ENCODE peak calls at places on chromosomes 12 and 14, in five cellular contexts. W is A549, S is colonic mucosa, B is neural crest cell, F is fibroblast of pulmonary artery. I is an unnamed sample.

GRCh38 chr12:103848132-103848531 is 7.1 kb upstream of the NT5DC3 start:
- DNase-seq in W (peak), F (no peak), S (no peak), B (no peak), I (no peak)

GRCh38 chr14:106228541-106229158 is 702.3 kb downstream of the TMEM121 start:
- DNase-seq in F (no peak), B (no peak), S (no peak), W (no peak), I (no peak)

GRCh38 chr14:53399057-53399456 is 245.9 kb upstream of the DDHD1 start:
- DNase-seq in W (peak), F (peak), S (no peak), B (peak), I (peak)

GRCh38 chr14:24315807-24316596 is 4.7 kb downstream of the LTB4R start:
- DNase-seq in W (no peak), B (no peak), F (no peak), S (peak), I (no peak)

GRCh38 chr14:77053046-77053841 is 24.7 kb upstream of the IRF2BPL start:
- DNase-seq in W (peak), B (peak), F (peak), S (peak), I (peak)

GRCh38 chr14:91031668-91032067 is 28.8 kb downstream of the RPS6KA5 start:
- DNase-seq in S (no peak), F (no peak), W (no peak), B (no peak), I (no peak)

GRCh38 chr14:54715244-54715643 is 148.3 kb downstream of the SAMD4A start:
- DNase-seq in F (peak), B (no peak), W (no peak), S (no peak), I (no peak)

GRCh38 chr14:69321601-69322330 is 61.8 kb downstream of the GALNT16 start:
- DNase-seq in B (no peak), S (no peak), F (peak), W (no peak), I (no peak)

GRCh38 chr14:37709419-37710195 is 114.2 kb downstream of the TTC6 start:
- DNase-seq in W (peak), S (no peak), B (no peak), F (peak), I (peak)

DNA sequence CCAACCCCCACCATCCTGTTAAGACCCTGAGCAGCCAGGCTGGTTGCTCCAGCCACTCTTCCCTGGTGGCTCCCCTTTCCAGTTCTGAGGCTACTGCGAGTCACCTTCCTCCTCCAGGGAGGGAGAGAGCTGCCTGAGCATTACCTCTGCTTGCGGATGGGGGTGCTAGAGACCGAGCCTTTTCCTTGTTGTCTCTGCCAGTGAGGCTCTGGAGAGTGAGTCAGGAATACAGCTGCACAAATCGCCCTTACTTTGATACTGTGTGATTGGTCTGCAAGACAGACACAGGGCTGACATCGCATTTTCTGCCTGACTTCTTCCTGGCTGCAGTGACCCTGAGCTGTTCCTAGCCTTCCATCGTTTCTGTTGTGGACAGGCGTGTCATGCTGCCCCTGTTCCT is 94.3 kb downstream of the SLC25A47 start:
- DNase-seq in B (peak), S (peak), W (peak), F (peak), I (peak)
- TF ChIP-seq CTCF in B (peak), S (peak), W (peak), F (peak), I (peak)

GRCh38 chr12:106224392-106224706 is 23.5 kb downstream of the CKAP4 start:
- DNase-seq in W (no peak), F (no peak), B (no peak), S (no peak), I (no peak)
- TF ChIP-seq CTCF in W (no peak), F (no peak), B (no peak), S (no peak), I (no peak)

GRCh38 chr14:89276424-89276975 is 140.5 kb downstream of the FOXN3 start:
- DNase-seq in W (no peak), B (no peak), S (no peak), F (no peak), I (peak)

GRCh38 chr14:89280612-89281011 is 136.4 kb downstream of the FOXN3 start:
- DNase-seq in B (no peak), W (no peak), F (no peak), S (no peak), I (no peak)

GRCh38 chr14:89282191-89282590 is 134.8 kb downstream of the FOXN3 start:
- DNase-seq in B (no peak), F (no peak), W (no peak), S (no peak), I (no peak)

GRCh38 chr14:89277229-89277628 is 139.8 kb downstream of the FOXN3 start:
- DNase-seq in S (no peak), B (no peak), W (no peak), F (no peak), I (no peak)

GRCh38 chr14:89279649-89280232 is 137.3 kb downstream of the FOXN3 start:
- DNase-seq in F (no peak), W (no peak), B (no peak), S (no peak), I (no peak)
- TF ChIP-seq CTCF in F (no peak), W (no peak), B (no peak), S (no peak), I (no peak)

GRCh38 chr12:57268264-57268663 is 17.3 kb upstream of the STAC3 start:
- DNase-seq in F (no peak), B (no peak), S (no peak), W (peak), I (peak)

GRCh38 chr12:57273516-57273915 is 22.5 kb upstream of the STAC3 start:
- DNase-seq in S (no peak), W (no peak), F (no peak), B (no peak), I (no peak)

GRCh38 chr12:57266681-57267080 is 15.7 kb upstream of the STAC3 start:
- DNase-seq in B (no peak), F (no peak), S (no peak), W (no peak), I (no peak)

GRCh38 chr12:57272337-57273151 is 21.6 kb upstream of the STAC3 start:
- DNase-seq in S (no peak), B (no peak), W (no peak), F (peak), I (peak)

DNA sequence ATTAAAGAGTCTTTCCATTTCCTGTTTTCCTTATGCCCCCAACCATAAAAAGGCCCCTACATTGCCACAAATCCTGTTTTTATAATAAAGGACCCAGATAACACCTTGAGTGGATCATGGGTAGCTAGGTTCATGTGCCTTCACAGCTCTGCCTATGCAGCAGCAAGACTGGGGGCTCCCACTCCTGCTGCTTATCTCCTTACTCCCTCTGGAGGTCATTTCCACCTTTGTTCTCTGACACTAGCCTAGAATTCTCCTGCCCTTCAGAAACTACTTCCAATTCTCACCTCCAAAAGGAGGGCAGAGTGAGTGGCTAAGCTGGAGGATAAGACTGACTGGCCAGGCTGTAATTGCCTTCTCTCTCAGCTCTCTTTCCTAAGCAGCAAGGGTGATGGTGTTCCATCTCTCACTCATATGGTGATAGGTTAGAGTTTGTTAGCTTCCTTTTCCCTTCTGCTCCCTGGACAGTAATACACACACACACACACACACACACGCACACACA is 20.0 kb upstream of the STAC3 start:
- DNase-seq in W (peak), S (no peak), B (no peak), F (no peak), I (no peak)
- TF ChIP-seq CTCF in W (no peak), S (no peak), B (no peak), F (no peak), I (peak)

GRCh38 chr12:126369487-126370463 is 1304.5 kb downstream of the AACS start:
- DNase-seq in F (peak), S (no peak), B (no peak), W (no peak), I (peak)
- TF ChIP-seq CTCF in F (peak), S (no peak), B (no peak), W (no peak), I (peak)

DNA sequence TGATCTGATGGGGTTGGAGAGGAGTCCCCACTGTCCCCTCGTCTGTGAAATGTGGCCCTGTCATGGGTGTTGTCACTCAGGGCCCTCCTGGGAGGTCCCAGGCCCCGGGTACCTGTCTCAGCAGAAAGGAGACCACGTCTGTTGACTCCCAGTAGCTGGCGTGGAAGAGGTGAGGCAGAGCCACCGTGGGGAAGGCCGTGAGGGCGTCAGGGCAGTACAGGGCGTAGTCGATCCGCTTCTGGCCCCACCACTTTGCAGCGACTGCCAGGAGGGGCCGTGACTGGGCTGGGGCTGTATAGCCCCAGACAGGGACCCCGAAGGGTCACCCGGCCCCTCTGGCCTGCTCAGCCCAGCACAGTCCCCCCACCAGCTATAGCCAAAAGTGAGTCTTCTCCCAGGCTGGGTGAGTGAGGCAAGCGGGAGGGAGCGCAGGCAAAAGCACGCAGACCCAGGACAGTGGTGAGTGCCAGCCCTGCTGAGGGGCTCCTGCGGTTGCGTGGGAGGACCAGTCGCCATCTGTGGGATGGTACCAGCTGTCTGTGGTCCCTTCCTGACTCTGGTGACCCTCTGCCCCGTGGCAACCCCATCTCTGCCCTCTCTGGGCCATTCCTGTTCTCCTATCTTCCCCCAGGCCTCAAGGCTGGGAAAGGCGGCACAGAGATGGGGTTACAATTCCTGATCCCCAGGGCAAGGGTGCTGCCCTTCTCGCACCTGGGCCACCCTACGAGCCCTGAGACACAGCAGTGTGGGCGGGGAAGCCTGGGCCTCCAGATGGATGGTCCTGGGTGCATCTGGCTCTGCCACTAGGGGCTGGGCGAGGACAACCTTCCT is 8.3 kb downstream of the ARL6IP4 start:
- DNase-seq in F (no peak), B (no peak), W (no peak), S (no peak), I (no peak)
- TF ChIP-seq CTCF in F (no peak), B (no peak), W (no peak), S (no peak), I (no peak)

DNA sequence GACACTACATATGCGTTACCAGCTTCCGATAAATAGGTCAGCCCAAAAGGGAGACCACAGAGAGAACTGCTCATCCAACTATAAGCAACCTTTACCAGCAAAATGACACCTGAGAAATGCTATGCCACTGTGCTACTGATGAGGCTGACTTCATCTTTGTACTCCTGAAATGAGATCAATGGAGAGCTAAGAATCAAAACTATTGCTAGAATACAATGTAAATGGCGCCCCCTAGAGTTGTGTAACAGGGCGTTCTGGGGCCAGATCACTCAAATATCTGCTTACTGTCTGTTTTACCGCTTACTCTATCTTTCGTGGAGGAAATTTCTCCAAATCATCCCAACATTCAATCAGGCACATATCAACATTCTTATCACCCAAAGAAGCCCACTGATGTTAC is 4.6 kb downstream of the ZNF384 start:
- DNase-seq in F (peak), W (peak), B (peak), S (peak), I (no peak)
- TF ChIP-seq CTCF in F (peak), W (peak), B (peak), S (peak), I (peak)